ENCODE peak calls at places on chromosomes 3 and 15, in seven cellular contexts. One of them, this sample, is unnamed.

GRCh38 chr3:128170866-128171516 is 17.7 kb downstream of the EEFSEC start:
- DNase-seq in heart left ventricle: peak
- DNase-seq in sigmoid colon: peak
- DNase-seq in A549: peak
- DNase-seq in spleen: no peak
- DNase-seq in esophagus squamous epithelium: no peak
- DNase-seq in left ventricle myocardium inferior: no peak
- DNase-seq in this sample: no peak

GRCh38 chr3:104810896-104811295 is 555.8 kb upstream of the ALCAM start:
- DNase-seq in spleen: no peak
- DNase-seq in A549: no peak
- DNase-seq in esophagus squamous epithelium: no peak
- DNase-seq in sigmoid colon: no peak
- DNase-seq in left ventricle myocardium inferior: no peak
- DNase-seq in heart left ventricle: no peak
- DNase-seq in this sample: no peak

GRCh38 chr15:36925671-36926421 is 174.5 kb downstream of the MEIS2 start:
- DNase-seq in heart left ventricle: no peak
- DNase-seq in sigmoid colon: no peak
- DNase-seq in esophagus squamous epithelium: no peak
- DNase-seq in left ventricle myocardium inferior: no peak
- DNase-seq in spleen: no peak
- DNase-seq in A549: no peak
- DNase-seq in this sample: no peak

GRCh38 chr15:88043396-88043795 is 213.1 kb downstream of the NTRK3 start:
- DNase-seq in spleen: no peak
- DNase-seq in A549: no peak
- DNase-seq in left ventricle myocardium inferior: no peak
- DNase-seq in sigmoid colon: no peak
- DNase-seq in esophagus squamous epithelium: no peak
- DNase-seq in heart left ventricle: no peak
- DNase-seq in this sample: no peak

GRCh38 chr3:195197764-195198423 is 73.1 kb downstream of the XXYLT1 start:
- DNase-seq in spleen: no peak
- DNase-seq in left ventricle myocardium inferior: no peak
- DNase-seq in sigmoid colon: peak
- DNase-seq in esophagus squamous epithelium: no peak
- DNase-seq in A549: peak
- DNase-seq in heart left ventricle: no peak
- DNase-seq in this sample: no peak

GRCh38 chr3:45272828-45273470 is 46.9 kb upstream of the TMEM158 start:
- DNase-seq in heart left ventricle: no peak
- DNase-seq in esophagus squamous epithelium: no peak
- DNase-seq in spleen: no peak
- DNase-seq in A549: no peak
- DNase-seq in sigmoid colon: no peak
- DNase-seq in left ventricle myocardium inferior: no peak
- DNase-seq in this sample: no peak

GRCh38 chr15:73939138-73939537 is 12.9 kb downstream of the LOXL1 start:
- DNase-seq in heart left ventricle: peak
- DNase-seq in A549: no peak
- DNase-seq in left ventricle myocardium inferior: peak
- DNase-seq in sigmoid colon: peak
- DNase-seq in esophagus squamous epithelium: no peak
- DNase-seq in spleen: peak
- DNase-seq in this sample: no peak

GRCh38 chr15:85785887-85786777 is 8.6 kb downstream of the KLHL25 start:
- DNase-seq in left ventricle myocardium inferior: no peak
- DNase-seq in heart left ventricle: peak
- DNase-seq in esophagus squamous epithelium: no peak
- DNase-seq in A549: peak
- DNase-seq in sigmoid colon: no peak
- DNase-seq in spleen: peak
- DNase-seq in this sample: no peak

GRCh38 chr3:111238896-111239295 is 167.3 kb downstream of the NECTIN3 start:
- DNase-seq in A549: no peak
- DNase-seq in spleen: no peak
- DNase-seq in heart left ventricle: no peak
- DNase-seq in esophagus squamous epithelium: no peak
- DNase-seq in sigmoid colon: no peak
- DNase-seq in left ventricle myocardium inferior: no peak
- DNase-seq in this sample: no peak

GRCh38 chr3:99909714-99910508 is 92.2 kb downstream of the CMSS1 start:
- DNase-seq in spleen: no peak
- DNase-seq in A549: peak
- DNase-seq in esophagus squamous epithelium: no peak
- DNase-seq in heart left ventricle: no peak
- DNase-seq in sigmoid colon: no peak
- DNase-seq in left ventricle myocardium inferior: no peak
- DNase-seq in this sample: no peak

GRCh38 chr3:9732753-9733115 is 1.2 kb downstream of the BRPF1 start:
- DNase-seq in sigmoid colon: no peak
- DNase-seq in left ventricle myocardium inferior: no peak
- DNase-seq in heart left ventricle: no peak
- DNase-seq in spleen: no peak
- DNase-seq in esophagus squamous epithelium: no peak
- DNase-seq in A549: no peak
- DNase-seq in this sample: no peak

GRCh38 chr3:114223146-114223545 is 14.2 kb downstream of the ZNF80 start:
- DNase-seq in left ventricle myocardium inferior: no peak
- DNase-seq in spleen: no peak
- DNase-seq in heart left ventricle: no peak
- DNase-seq in esophagus squamous epithelium: no peak
- DNase-seq in sigmoid colon: no peak
- DNase-seq in A549: no peak
- DNase-seq in this sample: no peak

GRCh38 chr3:157445897-157446296 is 9.2 kb downstream of the PTX3 start:
- DNase-seq in esophagus squamous epithelium: no peak
- DNase-seq in spleen: no peak
- DNase-seq in left ventricle myocardium inferior: no peak
- DNase-seq in heart left ventricle: no peak
- DNase-seq in sigmoid colon: no peak
- DNase-seq in A549: no peak
- DNase-seq in this sample: no peak

GRCh38 chr15:67745059-67745993 is 80.0 kb upstream of the SKOR1 start:
- DNase-seq in spleen: no peak
- DNase-seq in left ventricle myocardium inferior: no peak
- DNase-seq in heart left ventricle: no peak
- DNase-seq in A549: no peak
- DNase-seq in sigmoid colon: no peak
- DNase-seq in esophagus squamous epithelium: no peak
- DNase-seq in this sample: no peak

GRCh38 chr3:57078366-57079220 is 18.1 kb downstream of the SPATA12 start:
- DNase-seq in spleen: peak
- DNase-seq in esophagus squamous epithelium: no peak
- DNase-seq in A549: peak
- DNase-seq in left ventricle myocardium inferior: peak
- DNase-seq in heart left ventricle: peak
- DNase-seq in sigmoid colon: peak
- DNase-seq in this sample: no peak

GRCh38 chr3:102712896-102713295 is 278.1 kb downstream of the ZPLD1 start:
- DNase-seq in sigmoid colon: no peak
- DNase-seq in heart left ventricle: no peak
- DNase-seq in A549: no peak
- DNase-seq in esophagus squamous epithelium: no peak
- DNase-seq in left ventricle myocardium inferior: no peak
- DNase-seq in spleen: no peak
- DNase-seq in this sample: no peak

DNA sequence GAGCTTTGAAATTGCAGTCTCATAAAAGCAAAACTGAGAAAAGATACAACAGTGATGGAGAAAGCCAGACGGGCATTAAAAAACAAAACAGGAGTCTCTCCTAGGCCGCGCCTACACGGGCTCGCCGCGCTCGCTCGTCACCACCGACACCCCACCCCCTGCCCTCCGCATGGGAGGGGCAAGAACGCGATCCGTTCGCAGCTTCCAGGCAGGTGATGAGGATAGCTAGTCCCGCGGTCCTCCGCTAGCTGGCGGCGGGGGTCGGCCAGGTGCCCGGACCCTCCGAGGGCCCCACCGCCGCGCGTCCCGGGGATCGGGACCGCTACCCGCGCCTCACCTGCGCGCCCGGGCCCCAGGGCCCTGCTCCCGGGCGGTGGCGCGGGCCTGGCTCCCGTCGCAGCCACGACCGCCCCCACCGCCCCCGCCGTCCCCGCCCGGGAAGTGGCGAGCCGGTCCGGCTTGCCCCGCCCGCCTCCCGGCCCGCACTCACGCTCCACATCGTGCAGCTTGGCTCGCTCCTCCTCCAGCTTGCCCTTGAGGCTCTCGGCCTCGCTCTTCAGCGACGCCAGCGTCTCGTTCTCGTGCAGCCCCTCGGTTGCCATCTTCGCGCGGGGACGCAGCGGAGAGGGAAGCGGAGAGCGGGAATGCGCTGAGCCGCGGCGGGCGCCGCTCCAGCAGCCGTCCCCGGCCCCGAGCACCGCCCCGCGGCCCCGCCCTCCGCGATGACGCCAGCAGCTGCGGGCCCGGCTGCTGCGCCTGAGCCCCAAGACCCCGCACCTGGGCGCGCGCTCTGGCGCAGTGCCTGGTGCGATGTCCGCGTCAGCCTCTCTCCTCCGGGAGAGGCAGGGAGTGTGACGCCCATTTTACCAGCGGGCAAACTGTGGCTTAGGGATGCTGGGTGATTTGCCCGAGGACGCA is 11.7 kb downstream of the GNB5 start:
- DNase-seq in esophagus squamous epithelium: peak
- DNase-seq in spleen: peak
- DNase-seq in heart left ventricle: peak
- DNase-seq in sigmoid colon: peak
- DNase-seq in A549: peak
- DNase-seq in left ventricle myocardium inferior: peak
- DNase-seq in this sample: no peak
- TF ChIP-seq CTCF in esophagus squamous epithelium: peak
- TF ChIP-seq CTCF in spleen: no peak
- TF ChIP-seq CTCF in heart left ventricle: no peak
- TF ChIP-seq CTCF in sigmoid colon: no peak
- TF ChIP-seq CTCF in A549: peak
- TF ChIP-seq CTCF in left ventricle myocardium inferior: no peak
- TF ChIP-seq CTCF in this sample: no peak

GRCh38 chr15:69049976-69050375 is 35.5 kb downstream of the NOX5 start:
- DNase-seq in spleen: no peak
- DNase-seq in sigmoid colon: no peak
- DNase-seq in A549: no peak
- DNase-seq in esophagus squamous epithelium: no peak
- DNase-seq in heart left ventricle: no peak
- DNase-seq in left ventricle myocardium inferior: no peak
- DNase-seq in this sample: no peak
- TF ChIP-seq CTCF in spleen: no peak
- TF ChIP-seq CTCF in sigmoid colon: no peak
- TF ChIP-seq CTCF in A549: no peak
- TF ChIP-seq CTCF in esophagus squamous epithelium: no peak
- TF ChIP-seq CTCF in heart left ventricle: no peak
- TF ChIP-seq CTCF in left ventricle myocardium inferior: no peak
- TF ChIP-seq CTCF in this sample: no peak

GRCh38 chr3:8020047-8020446 is 481.6 kb upstream of the LMCD1 start:
- DNase-seq in A549: no peak
- DNase-seq in left ventricle myocardium inferior: no peak
- DNase-seq in esophagus squamous epithelium: no peak
- DNase-seq in spleen: no peak
- DNase-seq in heart left ventricle: no peak
- DNase-seq in sigmoid colon: no peak
- DNase-seq in this sample: no peak

DNA sequence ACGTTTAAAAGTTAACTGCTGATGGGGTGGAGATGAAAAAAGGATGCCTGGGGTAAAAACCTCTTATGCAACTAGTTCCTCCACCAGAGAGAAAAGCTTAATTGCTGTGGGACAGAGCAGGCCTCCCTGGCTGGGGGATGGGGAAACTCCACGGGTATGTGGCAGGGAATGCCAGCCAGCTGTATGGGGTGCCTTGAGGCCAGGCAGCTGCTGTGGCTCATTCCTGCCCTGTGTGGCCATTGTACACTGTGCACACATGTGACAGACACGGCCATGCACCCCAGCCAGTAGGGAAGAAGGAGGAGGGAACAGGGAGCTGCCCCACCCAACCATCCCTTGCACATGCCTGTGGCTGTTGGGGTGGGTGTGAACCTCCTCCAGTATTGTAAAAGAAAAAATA is 481.2 kb upstream of the LMCD1 start:
- DNase-seq in sigmoid colon: no peak
- DNase-seq in A549: no peak
- DNase-seq in spleen: no peak
- DNase-seq in heart left ventricle: no peak
- DNase-seq in esophagus squamous epithelium: no peak
- DNase-seq in left ventricle myocardium inferior: no peak
- DNase-seq in this sample: no peak
- TF ChIP-seq CTCF in sigmoid colon: no peak
- TF ChIP-seq CTCF in A549: no peak
- TF ChIP-seq CTCF in spleen: no peak
- TF ChIP-seq CTCF in heart left ventricle: no peak
- TF ChIP-seq CTCF in esophagus squamous epithelium: no peak
- TF ChIP-seq CTCF in left ventricle myocardium inferior: no peak
- TF ChIP-seq CTCF in this sample: no peak

GRCh38 chr3:112306825-112307224 is 12.8 kb upstream of the SLC9C1 start:
- DNase-seq in esophagus squamous epithelium: no peak
- DNase-seq in spleen: no peak
- DNase-seq in left ventricle myocardium inferior: no peak
- DNase-seq in A549: no peak
- DNase-seq in heart left ventricle: no peak
- DNase-seq in sigmoid colon: no peak
- DNase-seq in this sample: no peak

GRCh38 chr3:112303811-112304325 is 9.9 kb upstream of the SLC9C1 start:
- DNase-seq in heart left ventricle: no peak
- DNase-seq in sigmoid colon: no peak
- DNase-seq in A549: no peak
- DNase-seq in left ventricle myocardium inferior: no peak
- DNase-seq in esophagus squamous epithelium: no peak
- DNase-seq in spleen: no peak
- DNase-seq in this sample: no peak

GRCh38 chr3:112302881-112303761 is 9.1 kb upstream of the SLC9C1 start:
- DNase-seq in left ventricle myocardium inferior: no peak
- DNase-seq in sigmoid colon: no peak
- DNase-seq in heart left ventricle: no peak
- DNase-seq in spleen: no peak
- DNase-seq in A549: no peak
- DNase-seq in esophagus squamous epithelium: no peak
- DNase-seq in this sample: no peak

GRCh38 chr3:112302061-112302830 is 8.2 kb upstream of the SLC9C1 start:
- DNase-seq in spleen: no peak
- DNase-seq in A549: no peak
- DNase-seq in heart left ventricle: no peak
- DNase-seq in esophagus squamous epithelium: no peak
- DNase-seq in sigmoid colon: no peak
- DNase-seq in left ventricle myocardium inferior: no peak
- DNase-seq in this sample: peak

GRCh38 chr3:112304611-112305010 is 10.6 kb upstream of the SLC9C1 start:
- DNase-seq in spleen: no peak
- DNase-seq in sigmoid colon: no peak
- DNase-seq in A549: no peak
- DNase-seq in left ventricle myocardium inferior: no peak
- DNase-seq in esophagus squamous epithelium: no peak
- DNase-seq in heart left ventricle: no peak
- DNase-seq in this sample: no peak
- TF ChIP-seq CTCF in spleen: peak
- TF ChIP-seq CTCF in sigmoid colon: no peak
- TF ChIP-seq CTCF in A549: no peak
- TF ChIP-seq CTCF in left ventricle myocardium inferior: peak
- TF ChIP-seq CTCF in esophagus squamous epithelium: no peak
- TF ChIP-seq CTCF in heart left ventricle: peak
- TF ChIP-seq CTCF in this sample: peak